ENCODE peak calls at places on chromosomes 3 and 15, in five cellular contexts. One of them, this sample, is unnamed.

GRCh38 chr3:55607175-55607574 is 120.1 kb upstream of the WNT5A start:
- DNase-seq in activated T-cell treated with anti-CD3 and anti-CD28 coated beads for 4 hours: no peak
- DNase-seq in hypothalamus: no peak
- DNase-seq in activated naive CD4-positive, alpha-beta T cell treated with anti-CD3 and anti-CD28 coated beads, Interleukin-2, amount 10 ng/mL, durations not matched to agents 7 days and 5 days: no peak
- DNase-seq in lung microvascular endothelial cell: no peak
- DNase-seq in this sample: no peak

GRCh38 chr15:44676676-44677075 is 13.2 kb upstream of the SPG11 start:
- DNase-seq in activated T-cell treated with anti-CD3 and anti-CD28 coated beads for 4 hours: no peak
- DNase-seq in hypothalamus: no peak
- DNase-seq in activated naive CD4-positive, alpha-beta T cell treated with anti-CD3 and anti-CD28 coated beads, Interleukin-2, amount 10 ng/mL, durations not matched to agents 7 days and 5 days: peak
- DNase-seq in lung microvascular endothelial cell: no peak
- DNase-seq in this sample: no peak

GRCh38 chr15:51726302-51727073 is 11.0 kb downstream of the LYSMD2 start:
- DNase-seq in activated T-cell treated with anti-CD3 and anti-CD28 coated beads for 4 hours: peak
- DNase-seq in hypothalamus: no peak
- DNase-seq in activated naive CD4-positive, alpha-beta T cell treated with anti-CD3 and anti-CD28 coated beads, Interleukin-2, amount 10 ng/mL, durations not matched to agents 7 days and 5 days: no peak
- DNase-seq in lung microvascular endothelial cell: peak
- DNase-seq in this sample: no peak

GRCh38 chr3:22887664-22888291 is 315.3 kb upstream of the UBE2E2 start:
- DNase-seq in activated T-cell treated with anti-CD3 and anti-CD28 coated beads for 4 hours: no peak
- DNase-seq in hypothalamus: no peak
- DNase-seq in activated naive CD4-positive, alpha-beta T cell treated with anti-CD3 and anti-CD28 coated beads, Interleukin-2, amount 10 ng/mL, durations not matched to agents 7 days and 5 days: no peak
- DNase-seq in lung microvascular endothelial cell: peak
- DNase-seq in this sample: peak

GRCh38 chr3:155292693-155293092 is 790 bp downstream of the STRIT1 start:
- DNase-seq in activated T-cell treated with anti-CD3 and anti-CD28 coated beads for 4 hours: no peak
- DNase-seq in hypothalamus: no peak
- DNase-seq in activated naive CD4-positive, alpha-beta T cell treated with anti-CD3 and anti-CD28 coated beads, Interleukin-2, amount 10 ng/mL, durations not matched to agents 7 days and 5 days: no peak
- DNase-seq in lung microvascular endothelial cell: no peak
- DNase-seq in this sample: no peak

GRCh38 chr3:152360966-152361365 is 92.2 kb downstream of the MBNL1 start:
- DNase-seq in activated T-cell treated with anti-CD3 and anti-CD28 coated beads for 4 hours: no peak
- DNase-seq in hypothalamus: no peak
- DNase-seq in activated naive CD4-positive, alpha-beta T cell treated with anti-CD3 and anti-CD28 coated beads, Interleukin-2, amount 10 ng/mL, durations not matched to agents 7 days and 5 days: no peak
- DNase-seq in lung microvascular endothelial cell: no peak
- DNase-seq in this sample: no peak

GRCh38 chr15:33089878-33090757 is 104.4 kb downstream of the FMN1 start:
- DNase-seq in activated T-cell treated with anti-CD3 and anti-CD28 coated beads for 4 hours: no peak
- DNase-seq in hypothalamus: no peak
- DNase-seq in activated naive CD4-positive, alpha-beta T cell treated with anti-CD3 and anti-CD28 coated beads, Interleukin-2, amount 10 ng/mL, durations not matched to agents 7 days and 5 days: no peak
- DNase-seq in lung microvascular endothelial cell: no peak
- DNase-seq in this sample: no peak

GRCh38 chr3:62462790-62463186 is 89.4 kb upstream of the FEZF2 start:
- DNase-seq in activated T-cell treated with anti-CD3 and anti-CD28 coated beads for 4 hours: no peak
- DNase-seq in hypothalamus: no peak
- DNase-seq in activated naive CD4-positive, alpha-beta T cell treated with anti-CD3 and anti-CD28 coated beads, Interleukin-2, amount 10 ng/mL, durations not matched to agents 7 days and 5 days: no peak
- DNase-seq in lung microvascular endothelial cell: no peak
- DNase-seq in this sample: no peak

GRCh38 chr3:194306109-194306686 is 44.9 kb downstream of the CPN2 start:
- DNase-seq in activated T-cell treated with anti-CD3 and anti-CD28 coated beads for 4 hours: no peak
- DNase-seq in hypothalamus: no peak
- DNase-seq in activated naive CD4-positive, alpha-beta T cell treated with anti-CD3 and anti-CD28 coated beads, Interleukin-2, amount 10 ng/mL, durations not matched to agents 7 days and 5 days: peak
- DNase-seq in lung microvascular endothelial cell: no peak
- DNase-seq in this sample: peak

GRCh38 chr3:56974242-56974945 is 86.1 kb upstream of the SPATA12 start:
- DNase-seq in activated T-cell treated with anti-CD3 and anti-CD28 coated beads for 4 hours: no peak
- DNase-seq in hypothalamus: no peak
- DNase-seq in activated naive CD4-positive, alpha-beta T cell treated with anti-CD3 and anti-CD28 coated beads, Interleukin-2, amount 10 ng/mL, durations not matched to agents 7 days and 5 days: no peak
- DNase-seq in lung microvascular endothelial cell: no peak
- DNase-seq in this sample: no peak

GRCh38 chr3:53658613-53659193 is 164.3 kb downstream of the CACNA1D start:
- DNase-seq in activated T-cell treated with anti-CD3 and anti-CD28 coated beads for 4 hours: no peak
- DNase-seq in hypothalamus: no peak
- DNase-seq in activated naive CD4-positive, alpha-beta T cell treated with anti-CD3 and anti-CD28 coated beads, Interleukin-2, amount 10 ng/mL, durations not matched to agents 7 days and 5 days: no peak
- DNase-seq in lung microvascular endothelial cell: no peak
- DNase-seq in this sample: no peak

GRCh38 chr3:94115482-94115881 is 52.6 kb downstream of the NSUN3 start:
- DNase-seq in activated T-cell treated with anti-CD3 and anti-CD28 coated beads for 4 hours: no peak
- DNase-seq in hypothalamus: no peak
- DNase-seq in activated naive CD4-positive, alpha-beta T cell treated with anti-CD3 and anti-CD28 coated beads, Interleukin-2, amount 10 ng/mL, durations not matched to agents 7 days and 5 days: no peak
- DNase-seq in lung microvascular endothelial cell: peak
- DNase-seq in this sample: no peak

GRCh38 chr15:89999676-90000174 is 1.4 kb upstream of the ZNF710 start:
- DNase-seq in activated T-cell treated with anti-CD3 and anti-CD28 coated beads for 4 hours: no peak
- DNase-seq in hypothalamus: no peak
- DNase-seq in activated naive CD4-positive, alpha-beta T cell treated with anti-CD3 and anti-CD28 coated beads, Interleukin-2, amount 10 ng/mL, durations not matched to agents 7 days and 5 days: no peak
- DNase-seq in lung microvascular endothelial cell: no peak
- DNase-seq in this sample: no peak

GRCh38 chr3:71879089-71879488 is 94.1 kb upstream of the PROK2 start:
- DNase-seq in activated T-cell treated with anti-CD3 and anti-CD28 coated beads for 4 hours: no peak
- DNase-seq in hypothalamus: no peak
- DNase-seq in activated naive CD4-positive, alpha-beta T cell treated with anti-CD3 and anti-CD28 coated beads, Interleukin-2, amount 10 ng/mL, durations not matched to agents 7 days and 5 days: no peak
- DNase-seq in lung microvascular endothelial cell: no peak
- DNase-seq in this sample: no peak

GRCh38 chr15:73127302-73127936 is 75.2 kb downstream of the NEO1 start:
- DNase-seq in activated T-cell treated with anti-CD3 and anti-CD28 coated beads for 4 hours: no peak
- DNase-seq in hypothalamus: no peak
- DNase-seq in activated naive CD4-positive, alpha-beta T cell treated with anti-CD3 and anti-CD28 coated beads, Interleukin-2, amount 10 ng/mL, durations not matched to agents 7 days and 5 days: peak
- DNase-seq in lung microvascular endothelial cell: peak
- DNase-seq in this sample: peak

GRCh38 chr3:196736670-196737374 is 2.8 kb upstream of the PAK2 start:
- DNase-seq in activated T-cell treated with anti-CD3 and anti-CD28 coated beads for 4 hours: no peak
- DNase-seq in hypothalamus: no peak
- DNase-seq in activated naive CD4-positive, alpha-beta T cell treated with anti-CD3 and anti-CD28 coated beads, Interleukin-2, amount 10 ng/mL, durations not matched to agents 7 days and 5 days: no peak
- DNase-seq in lung microvascular endothelial cell: no peak
- DNase-seq in this sample: no peak

This sample was measured in CMK.